ENCODE peak calls at places on chromosome 14, in five cellular contexts. Y, H, J, L and U are unnamed samples.
A peak's percentile ranks its signal among the peaks of the same experiment; 100 is the strongest.

GRCh38 chr14:68297871-68298468 is 478.4 kb downstream of the RAD51B start:
- DNase-seq in Y (no peak), H (no peak), J (peak; percentile 73), L (no peak), U (peak; percentile 27)

GRCh38 chr14:58963873-58964597 is 224.4 kb upstream of the DAAM1 start:
- DNase-seq in Y (no peak), H (no peak), J (no peak), L (peak; percentile 17), U (peak; percentile 9)

GRCh38 chr14:75238728-75239455 is 39.7 kb upstream of the FOS start:
- DNase-seq in Y (no peak), H (no peak), J (no peak), L (no peak), U (no peak)

GRCh38 chr14:103545219-103545914 is 16.4 kb downstream of the TRMT61A start:
- DNase-seq in Y (no peak), H (no peak), J (no peak), L (no peak), U (no peak)

GRCh38 chr14:105193916-105194782 is 13.0 kb upstream of the NUDT14 start:
- DNase-seq in Y (no peak), H (no peak), J (no peak), L (peak; percentile 97), U (peak; percentile 96)

GRCh38 chr14:101591121-101591520 is 29.8 kb downstream of the DIO3 start:
- DNase-seq in Y (no peak), H (no peak), J (no peak), L (no peak), U (no peak)

GRCh38 chr14:28671425-28671824 is 95.2 kb upstream of the FOXG1 start:
- DNase-seq in Y (no peak), H (no peak), J (peak; percentile 61), L (no peak), U (peak; percentile 11)

GRCh38 chr14:72665259-72665658 is 228.6 kb downstream of the DPF3 start:
- DNase-seq in Y (no peak), H (no peak), J (peak; percentile 96), L (no peak), U (no peak)

GRCh38 chr14:36997843-36998242 is 174.6 kb downstream of the SLC25A21 start:
- DNase-seq in Y (no peak), H (no peak), J (no peak), L (no peak), U (no peak)

GRCh38 chr14:90757452-90757851 is 58.8 kb downstream of the TTC7B start:
- DNase-seq in Y (peak; percentile 76), H (no peak), J (no peak), L (no peak), U (peak; percentile 4)

GRCh38 chr14:20662968-20663731 is 21.2 kb upstream of the RNASE4 start:
- DNase-seq in Y (no peak), H (peak; percentile 90), J (peak; percentile 54), L (no peak), U (peak; percentile 28)

GRCh38 chr14:101224356-101225115 is 321.0 kb upstream of the RTL1 start:
- DNase-seq in Y (no peak), H (no peak), J (no peak), L (no peak), U (no peak)

GRCh38 chr14:99564903-99565259 is 39.1 kb downstream of the CCDC85C start:
- DNase-seq in Y (no peak), H (no peak), J (no peak), L (no peak), U (peak; percentile 31)

GRCh38 chr14:23141706-23142467 is 22.8 kb upstream of the CEBPE start:
- DNase-seq in Y (no peak), H (no peak), J (peak; percentile 84), L (no peak), U (no peak)

GRCh38 chr14:92718659-92719058 is 29.8 kb downstream of the LGMN start:
- DNase-seq in Y (no peak), H (no peak), J (no peak), L (no peak), U (no peak)

GRCh38 chr14:45426685-45427282 is 173.8 kb upstream of the MIS18BP1 start:
- DNase-seq in Y (no peak), H (no peak), J (peak; percentile 34), L (peak; percentile 75), U (peak; percentile 71)

GRCh38 chr14:61217516-61217915 is 63.6 kb downstream of the TMEM30B start:
- DNase-seq in Y (no peak), H (no peak), J (no peak), L (no peak), U (no peak)

GRCh38 chr14:94542811-94543449 is 18.3 kb upstream of the SERPINA4 start:
- DNase-seq in Y (no peak), H (no peak), J (no peak), L (no peak), U (no peak)

GRCh38 chr14:35331605-35332516 is 39.7 kb downstream of the PSMA6 start:
- DNase-seq in Y (no peak), H (no peak), J (peak; percentile 7), L (peak; percentile 85), U (peak; percentile 86)

GRCh38 chr14:95294834-95295599 is 24.7 kb downstream of the CLMN start:
- DNase-seq in Y (no peak), H (no peak), J (peak; percentile 59), L (no peak), U (peak; percentile 86)